ENCODE peak calls at places on chromosome 7, in five cellular contexts. One of them, this sample, is unnamed.

GRCh38 chr7:149790146-149790548 is 16.8 kb upstream of the ZNF467 start:
- DNase-seq in uterus: no peak
- DNase-seq in suprapubic skin: no peak
- DNase-seq in IMR-90: no peak
- DNase-seq in left ventricle myocardium inferior: peak; percentile 62
- DNase-seq in this sample: peak; percentile 40

GRCh38 chr7:98816925-98817710 is 52.7 kb downstream of the TMEM130 start:
- DNase-seq in IMR-90: no peak
- DNase-seq in left ventricle myocardium inferior: no peak
- DNase-seq in suprapubic skin: no peak
- DNase-seq in uterus: no peak
- DNase-seq in this sample: no peak

GRCh38 chr7:65509368-65510186 is 135.9 kb downstream of the ZNF92 start:
- DNase-seq in IMR-90: no peak
- DNase-seq in left ventricle myocardium inferior: peak; percentile 7
- DNase-seq in suprapubic skin: no peak
- DNase-seq in uterus: no peak
- DNase-seq in this sample: no peak

GRCh38 chr7:116172353-116172752 is 38.0 kb upstream of the TES start:
- DNase-seq in left ventricle myocardium inferior: no peak
- DNase-seq in suprapubic skin: no peak
- DNase-seq in IMR-90: peak; percentile 65
- DNase-seq in uterus: no peak
- DNase-seq in this sample: no peak

GRCh38 chr7:81150951-81151361 is 232.1 kb upstream of the SEMA3C start:
- DNase-seq in suprapubic skin: no peak
- DNase-seq in left ventricle myocardium inferior: peak; percentile 41
- DNase-seq in IMR-90: peak; percentile 31
- DNase-seq in uterus: no peak
- DNase-seq in this sample: no peak

GRCh38 chr7:157022681-157023588 is 12.5 kb upstream of the MNX1 start:
- DNase-seq in left ventricle myocardium inferior: no peak
- DNase-seq in IMR-90: no peak
- DNase-seq in uterus: no peak
- DNase-seq in suprapubic skin: peak; percentile 39
- DNase-seq in this sample: peak; percentile 77

GRCh38 chr7:68176974-68177373 is 1180.3 kb downstream of the TYW1 start:
- DNase-seq in uterus: no peak
- DNase-seq in suprapubic skin: no peak
- DNase-seq in IMR-90: peak; percentile 18
- DNase-seq in left ventricle myocardium inferior: peak; percentile 15
- DNase-seq in this sample: peak; percentile 41

GRCh38 chr7:66330961-66331360 is 125.8 kb downstream of the TPST1 start:
- DNase-seq in uterus: peak; percentile 58
- DNase-seq in suprapubic skin: peak; percentile 73
- DNase-seq in left ventricle myocardium inferior: peak; percentile 68
- DNase-seq in IMR-90: peak; percentile 52
- DNase-seq in this sample: no peak

GRCh38 chr7:88001744-88002530 is 67.9 kb downstream of the ADAM22 start:
- DNase-seq in left ventricle myocardium inferior: no peak
- DNase-seq in uterus: no peak
- DNase-seq in IMR-90: no peak
- DNase-seq in suprapubic skin: no peak
- DNase-seq in this sample: no peak

GRCh38 chr7:112361154-112361553 is 89.1 kb upstream of the IFRD1 start:
- DNase-seq in suprapubic skin: no peak
- DNase-seq in IMR-90: no peak
- DNase-seq in left ventricle myocardium inferior: no peak
- DNase-seq in uterus: no peak
- DNase-seq in this sample: peak; percentile 40

GRCh38 chr7:152411389-152411788 is 24.4 kb downstream of the KMT2C start:
- DNase-seq in IMR-90: no peak
- DNase-seq in left ventricle myocardium inferior: no peak
- DNase-seq in suprapubic skin: no peak
- DNase-seq in uterus: no peak
- DNase-seq in this sample: no peak

GRCh38 chr7:51706851-51707250 is 390.2 kb upstream of the COBL start:
- DNase-seq in IMR-90: no peak
- DNase-seq in suprapubic skin: no peak
- DNase-seq in uterus: no peak
- DNase-seq in left ventricle myocardium inferior: no peak
- DNase-seq in this sample: no peak

GRCh38 chr7:47714669-47715607 is 133.0 kb upstream of the TNS3 start:
- DNase-seq in uterus: no peak
- DNase-seq in suprapubic skin: no peak
- DNase-seq in IMR-90: no peak
- DNase-seq in left ventricle myocardium inferior: no peak
- DNase-seq in this sample: no peak

GRCh38 chr7:78134256-78134655 is 335.7 kb downstream of the PHTF2 start:
- DNase-seq in uterus: no peak
- DNase-seq in left ventricle myocardium inferior: no peak
- DNase-seq in suprapubic skin: no peak
- DNase-seq in IMR-90: peak; percentile 88
- DNase-seq in this sample: no peak

GRCh38 chr7:26853788-26854393 is 10.5 kb downstream of the SKAP2 start:
- DNase-seq in left ventricle myocardium inferior: no peak
- DNase-seq in IMR-90: peak; percentile 75
- DNase-seq in uterus: no peak
- DNase-seq in suprapubic skin: no peak
- DNase-seq in this sample: no peak

GRCh38 chr7:28211006-28211405 is 30.4 kb upstream of the JAZF1 start:
- DNase-seq in left ventricle myocardium inferior: no peak
- DNase-seq in uterus: no peak
- DNase-seq in IMR-90: no peak
- DNase-seq in suprapubic skin: no peak
- DNase-seq in this sample: no peak

DNA sequence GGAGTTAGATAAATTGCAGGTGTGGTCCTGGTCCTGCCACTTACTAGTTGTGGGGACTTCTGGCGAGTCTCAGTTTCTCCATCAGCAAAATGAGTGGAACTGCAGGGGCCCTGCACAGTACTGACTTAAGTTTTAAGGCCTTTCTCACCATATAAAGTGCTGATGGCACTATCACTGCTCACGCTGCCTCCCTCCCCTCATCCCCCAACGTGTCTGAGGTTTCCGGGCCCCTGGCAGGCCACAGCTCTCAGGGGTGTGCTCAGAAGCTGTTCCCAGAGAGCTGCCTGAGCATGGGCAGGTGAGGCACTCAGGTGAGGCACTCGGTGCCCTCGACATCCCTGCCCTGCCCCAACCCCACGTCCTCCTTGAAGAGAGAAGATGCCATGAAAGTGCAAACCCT is 74.2 kb downstream of the VOPP1 start:
- DNase-seq in left ventricle myocardium inferior: no peak
- DNase-seq in suprapubic skin: no peak
- DNase-seq in uterus: no peak
- DNase-seq in IMR-90: no peak
- DNase-seq in this sample: no peak
- H3K4me3 ChIP-seq in left ventricle myocardium inferior: no peak overlapping the region
- H3K4me3 ChIP-seq in suprapubic skin: no peak overlapping the region
- H3K4me3 ChIP-seq in uterus: no peak overlapping the region
- H3K4me3 ChIP-seq in IMR-90: no peak overlapping the region
- H3K4me3 ChIP-seq in this sample: no peak overlapping the region

DNA sequence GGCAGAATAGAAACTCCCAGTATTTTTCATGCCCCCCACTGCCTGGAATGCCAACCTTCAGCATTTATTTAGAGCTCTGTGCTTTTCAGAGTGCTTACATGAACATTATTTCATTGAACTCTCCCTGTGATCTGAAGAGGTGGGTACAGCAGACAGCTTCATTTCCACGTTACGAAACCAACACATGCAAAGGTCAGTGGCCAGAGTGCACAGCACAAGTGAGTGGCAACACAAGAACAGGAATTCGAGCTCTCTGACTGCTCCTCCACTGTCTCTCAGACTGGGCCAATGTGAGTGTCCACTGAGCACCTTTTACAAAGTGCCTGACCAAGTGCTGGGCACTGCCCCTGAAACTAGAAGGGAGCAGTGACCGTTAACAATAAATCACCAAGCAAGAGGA is 162.9 kb downstream of the GLI3 start:
- DNase-seq in IMR-90: no peak
- DNase-seq in suprapubic skin: no peak
- DNase-seq in left ventricle myocardium inferior: no peak
- DNase-seq in uterus: no peak
- DNase-seq in this sample: no peak
- H3K4me1 ChIP-seq in IMR-90: peaks cover 2% of the 10 kb centered on the region
- H3K4me1 ChIP-seq in suprapubic skin: peaks cover 29% of the 10 kb centered on the region
- H3K4me1 ChIP-seq in left ventricle myocardium inferior: peaks cover 18% of the 10 kb centered on the region
- H3K4me1 ChIP-seq in uterus: no peaks in the 10 kb centered on the region
- H3K4me1 ChIP-seq in this sample: peaks cover 2% of the 10 kb centered on the region

GRCh38 chr7:30702200-30702599 is 19.9 kb upstream of the CRHR2 start:
- DNase-seq in suprapubic skin: no peak
- DNase-seq in uterus: no peak
- DNase-seq in IMR-90: no peak
- DNase-seq in left ventricle myocardium inferior: no peak
- DNase-seq in this sample: no peak
- TF ChIP-seq CTCF in suprapubic skin: no peak
- TF ChIP-seq CTCF in uterus: no peak
- TF ChIP-seq CTCF in IMR-90: no peak
- TF ChIP-seq CTCF in left ventricle myocardium inferior: peak; percentile 19
- TF ChIP-seq CTCF in this sample: no peak

GRCh38 chr7:17153571-17153970 is 144.9 kb upstream of the AHR start:
- DNase-seq in IMR-90: peak; percentile 30
- DNase-seq in left ventricle myocardium inferior: no peak
- DNase-seq in uterus: no peak
- DNase-seq in suprapubic skin: no peak
- DNase-seq in this sample: no peak

GRCh38 chr7:17147409-17147808 is 151.0 kb upstream of the AHR start:
- DNase-seq in IMR-90: no peak
- DNase-seq in suprapubic skin: no peak
- DNase-seq in left ventricle myocardium inferior: no peak
- DNase-seq in uterus: no peak
- DNase-seq in this sample: no peak

GRCh38 chr7:17155529-17155928 is 142.9 kb upstream of the AHR start:
- DNase-seq in left ventricle myocardium inferior: no peak
- DNase-seq in IMR-90: no peak
- DNase-seq in uterus: no peak
- DNase-seq in suprapubic skin: no peak
- DNase-seq in this sample: no peak

GRCh38 chr7:17152698-17153097 is 145.8 kb upstream of the AHR start:
- DNase-seq in left ventricle myocardium inferior: no peak
- DNase-seq in uterus: no peak
- DNase-seq in IMR-90: no peak
- DNase-seq in suprapubic skin: no peak
- DNase-seq in this sample: no peak

DNA sequence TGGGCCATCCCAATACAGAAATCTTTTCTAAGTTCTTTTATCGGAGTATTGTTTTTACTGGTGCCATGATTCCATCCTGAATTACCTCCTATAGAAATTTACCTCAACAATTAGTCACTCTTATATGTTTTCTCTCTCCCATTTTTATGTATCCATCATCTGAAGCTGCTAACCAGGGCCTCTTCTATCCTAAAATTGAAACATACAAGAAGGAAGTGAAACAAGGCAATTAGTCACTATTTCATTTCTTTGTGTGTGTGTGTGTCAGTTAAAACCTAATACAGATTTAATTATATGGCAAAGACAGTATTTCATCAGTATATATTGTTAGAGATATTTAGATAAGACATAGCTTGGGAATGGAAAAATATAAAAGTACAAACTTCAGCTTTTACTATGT is 148.4 kb upstream of the AHR start:
- DNase-seq in IMR-90: no peak
- DNase-seq in suprapubic skin: no peak
- DNase-seq in uterus: no peak
- DNase-seq in left ventricle myocardium inferior: no peak
- DNase-seq in this sample: no peak
- H3K4me3 ChIP-seq in IMR-90: no peak overlapping the region
- H3K4me3 ChIP-seq in suprapubic skin: no peak overlapping the region
- H3K4me3 ChIP-seq in uterus: no peak overlapping the region
- H3K4me3 ChIP-seq in left ventricle myocardium inferior: no peak overlapping the region
- H3K4me3 ChIP-seq in this sample: no peak overlapping the region

GRCh38 chr7:75968012-75968411 is 26.4 kb downstream of the TMEM120A start:
- DNase-seq in uterus: no peak
- DNase-seq in suprapubic skin: peak; percentile 65
- DNase-seq in left ventricle myocardium inferior: no peak
- DNase-seq in IMR-90: no peak
- DNase-seq in this sample: no peak
- H3K4me1 ChIP-seq in uterus: no peaks in the 10 kb centered on the region
- H3K4me1 ChIP-seq in suprapubic skin: peaks cover 71% of the 10 kb centered on the region
- H3K4me1 ChIP-seq in left ventricle myocardium inferior: peaks cover 91% of the 10 kb centered on the region
- H3K4me1 ChIP-seq in IMR-90: peaks cover 17% of the 10 kb centered on the region
- H3K4me1 ChIP-seq in this sample: peaks cover 10% of the 10 kb centered on the region

GRCh38 chr7:123367508-123368122 is 166.8 kb downstream of the IQUB start:
- DNase-seq in left ventricle myocardium inferior: no peak
- DNase-seq in uterus: no peak
- DNase-seq in IMR-90: no peak
- DNase-seq in suprapubic skin: no peak
- DNase-seq in this sample: no peak
- TF ChIP-seq CTCF in left ventricle myocardium inferior: peak; percentile 73
- TF ChIP-seq CTCF in uterus: no peak
- TF ChIP-seq CTCF in IMR-90: peak; percentile 39
- TF ChIP-seq CTCF in suprapubic skin: peak; percentile 19
- TF ChIP-seq CTCF in this sample: peak; percentile 16

GRCh38 chr7:22726849-22727792 is at the start of gene IL6:
- DNase-seq in IMR-90: peak; percentile 97
- DNase-seq in suprapubic skin: peak; percentile 85
- DNase-seq in left ventricle myocardium inferior: peak; percentile 84
- DNase-seq in uterus: peak; percentile 82
- DNase-seq in this sample: peak; percentile 74
- H3K4me3 ChIP-seq in IMR-90: peak within 1 kb of the TSS; percentile 69
- H3K4me3 ChIP-seq in suprapubic skin: peak within 1 kb of the TSS; percentile 42
- H3K4me3 ChIP-seq in left ventricle myocardium inferior: peak within 1 kb of the TSS; percentile 60
- H3K4me3 ChIP-seq in uterus: peak within 1 kb of the TSS; percentile 18
- H3K4me3 ChIP-seq in this sample: peak within 1 kb of the TSS; percentile 32

DNA sequence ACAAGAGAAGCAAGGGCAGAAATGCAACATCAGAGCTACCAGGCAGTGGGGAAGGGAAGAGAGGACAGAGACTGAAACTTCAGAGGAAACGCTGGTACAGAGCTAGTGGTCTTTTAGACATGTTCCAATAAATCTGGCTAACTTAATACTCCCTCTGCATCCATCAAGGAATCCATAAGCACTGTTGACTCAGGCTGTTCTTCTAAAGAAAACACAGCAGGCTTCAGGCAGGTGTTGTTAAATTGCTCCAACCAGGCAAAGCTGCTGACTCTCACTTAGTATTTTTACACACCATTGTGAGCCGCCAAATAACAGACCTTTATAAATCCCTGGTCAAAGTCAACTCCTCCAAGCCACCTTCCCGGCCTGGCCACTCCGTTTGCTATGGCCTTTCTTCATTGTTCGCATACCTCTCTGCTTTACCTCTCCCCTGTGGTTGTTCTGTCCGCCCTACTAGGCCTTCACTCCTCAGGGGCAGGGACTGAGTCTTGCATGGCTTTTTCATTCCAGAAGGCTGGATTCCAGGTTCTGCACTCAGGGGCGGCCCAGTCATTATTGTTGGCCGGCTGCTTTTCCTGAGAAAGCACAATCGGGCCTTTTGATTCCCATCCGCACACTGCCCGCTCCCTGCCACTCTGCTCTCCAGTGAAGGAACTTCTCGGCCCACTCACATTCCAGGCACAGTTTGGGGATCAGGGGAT is 18.4 kb downstream of the CREB3L2 start:
- DNase-seq in uterus: no peak
- DNase-seq in suprapubic skin: no peak
- DNase-seq in left ventricle myocardium inferior: no peak
- DNase-seq in IMR-90: no peak
- DNase-seq in this sample: no peak
- H3K4me1 ChIP-seq in uterus: peaks cover 24% of the 10 kb centered on the region
- H3K4me1 ChIP-seq in suprapubic skin: peaks cover 71% of the 10 kb centered on the region
- H3K4me1 ChIP-seq in left ventricle myocardium inferior: peaks cover 89% of the 10 kb centered on the region
- H3K4me1 ChIP-seq in IMR-90: peaks cover 58% of the 10 kb centered on the region
- H3K4me1 ChIP-seq in this sample: peaks cover 25% of the 10 kb centered on the region